ENCODE peak calls at places on chromosomes 6 and 20, in eight cellular contexts. T is BJ; Z is activated T-cell treated with anti-CD3 and anti-CD28 coated beads for 24 hours; N is cardiac fibroblast; G is A172; I is naive thymus-derived CD8-positive, alpha-beta T cell; W is Daoy; B is NCI-H1092. X is an unnamed sample.

GRCh38 chr6:157091243-157091642 is 232.1 kb downstream of the TMEM242 start:
- DNase-seq in N (no peak), G (no peak), Z (no peak), W (no peak), I (no peak), B (no peak), T (no peak), X (no peak)

GRCh38 chr20:16477632-16478031 is 95.6 kb downstream of the KIF16B start:
- DNase-seq in Z (no peak), G (no peak), T (no peak), N (no peak), I (no peak), B (no peak), W (no peak), X (no peak)

GRCh38 chr20:20611165-20611564 is 101.3 kb downstream of the RALGAPA2 start:
- DNase-seq in B (peak), T (no peak), Z (no peak), G (no peak), I (no peak), W (no peak), N (no peak), X (no peak)

GRCh38 chr6:13375360-13375878 is 47.1 kb upstream of the TBC1D7 start:
- DNase-seq in G (no peak), Z (peak), B (no peak), W (peak), T (no peak), N (no peak), I (no peak), X (no peak)

GRCh38 chr6:44649365-44650025 is 262.0 kb downstream of the CDC5L start:
- DNase-seq in N (peak), G (no peak), T (no peak), Z (no peak), W (no peak), I (no peak), B (no peak), X (no peak)

GRCh38 chr6:87825865-87826264 is 123.8 kb upstream of the AKIRIN2 start:
- DNase-seq in B (no peak), Z (no peak), G (no peak), I (no peak), N (no peak), T (no peak), W (no peak), X (no peak)

GRCh38 chr6:1113921-1114320 is 198.0 kb upstream of the FOXQ1 start:
- DNase-seq in B (no peak), Z (no peak), N (no peak), G (no peak), I (no peak), T (no peak), W (no peak), X (no peak)

GRCh38 chr6:36430351-36430750 is 12.3 kb downstream of the PXT1 start:
- DNase-seq in I (no peak), W (no peak), B (no peak), Z (no peak), G (peak), T (no peak), N (peak), X (no peak)